ENCODE peak calls at places on chromosomes 4 and X, in seven cellular contexts. O, K, U, X, E, I and F are unnamed samples. For H3K4me1, the result is how much of the 10 kb centered on the place peaks cover.

GRCh38 chr4:98890698-98891097 is 38.2 kb downstream of the EIF4E start:
- DNase-seq in X (no peak), E (no peak), U (no peak), O (no peak), K (no peak), I (no peak), F (no peak)

GRCh38 chr4:90990298-90990697 is 863.1 kb downstream of the CCSER1 start:
- DNase-seq in E (no peak), I (no peak), O (no peak), X (no peak), U (no peak), K (no peak), F (no peak)

GRCh38 chr4:118586357-118586790 is 98.8 kb upstream of the METTL14 start:
- DNase-seq in K (no peak), I (peak), U (no peak), X (no peak), O (no peak), E (no peak), F (no peak)

GRCh38 chr4:56728512-56728911 is 47.4 kb upstream of the HOPX start:
- DNase-seq in U (no peak), E (no peak), O (peak), X (no peak), I (peak), K (no peak), F (no peak)

GRCh38 chrX:482702-483203 is 96.0 kb upstream of the PPP2R3B start:
- DNase-seq in O (no peak), K (no peak), X (no peak), I (no peak), U (no peak), E (no peak), F (no peak)

GRCh38 chr4:25032126-25032525 is 1.4 kb upstream of the LGI2 start:
- DNase-seq in O (no peak), E (peak), X (no peak), I (peak), K (no peak), U (no peak), F (no peak)

GRCh38 chr4:40769266-40769665 is 19.5 kb downstream of the NSUN7 start:
- DNase-seq in X (no peak), O (no peak), K (no peak), E (no peak), U (no peak), I (no peak), F (no peak)

GRCh38 chrX:131046596-131046995 is 11.6 kb upstream of the ARHGAP36 start:
- DNase-seq in I (no peak), E (no peak), K (no peak), O (no peak), U (no peak), X (no peak), F (no peak)

GRCh38 chrX:133359466-133359865 is 55.8 kb downstream of the GPC4 start:
- DNase-seq in U (no peak), X (no peak), K (no peak), O (no peak), E (no peak), I (no peak), F (no peak)

GRCh38 chrX:37423864-37424569 is 74.9 kb downstream of the PRRG1 start:
- DNase-seq in X (no peak), E (no peak), O (no peak), U (no peak), K (no peak), I (no peak), F (no peak)

GRCh38 chrX:24023972-24024664 is 2.9 kb downstream of the KLHL15 start:
- DNase-seq in O (no peak), X (peak), K (no peak), E (no peak), I (peak), U (no peak), F (no peak)

GRCh38 chr4:113328514-113328913 is 279.1 kb downstream of the ANK2 start:
- DNase-seq in X (peak), U (no peak), O (no peak), I (peak), K (no peak), E (peak), F (no peak)

GRCh38 chr4:7978489-7978888 is 38.8 kb upstream of the AFAP1 start:
- DNase-seq in K (no peak), E (no peak), X (no peak), U (no peak), I (no peak), O (peak), F (no peak)

GRCh38 chrX:43940811-43941210 is 32.4 kb downstream of the NDP start:
- DNase-seq in K (no peak), E (no peak), O (no peak), I (peak), X (no peak), U (no peak), F (no peak)

GRCh38 chrX:36336746-36337145 is 417.2 kb downstream of the CFAP47 start:
- DNase-seq in E (peak), O (no peak), X (no peak), K (no peak), I (no peak), U (no peak), F (no peak)

GRCh38 chr4:94669672-94670664 is 87.8 kb upstream of the BMPR1B start:
- DNase-seq in I (no peak), U (no peak), E (no peak), O (no peak), K (no peak), X (no peak), F (no peak)

GRCh38 chr4:78602334-78602733 is 50.8 kb downstream of the ANXA3 start:
- DNase-seq in K (no peak), X (no peak), O (no peak), I (no peak), E (no peak), U (no peak), F (no peak)

GRCh38 chr4:6328526-6328925 is 58.9 kb downstream of the WFS1 start:
- DNase-seq in O (no peak), U (no peak), E (no peak), I (no peak), X (no peak), K (no peak), F (no peak)

GRCh38 chr4:185520119-185520518 is 15.2 kb downstream of the PDLIM3 start:
- DNase-seq in K (no peak), O (no peak), X (no peak), I (no peak), E (no peak), U (no peak), F (no peak)

GRCh38 chr4:15202481-15202880 is 200.2 kb downstream of the CPEB2 start:
- DNase-seq in I (peak), O (no peak), U (no peak), E (no peak), K (no peak), X (no peak), F (no peak)

GRCh38 chrX:48505481-48505880 is 3.3 kb upstream of the PORCN start:
- DNase-seq in I (no peak), O (no peak), E (no peak), X (no peak), U (no peak), K (no peak), F (no peak)

GRCh38 chr4:89497517-89498308 is 190.1 kb upstream of the GPRIN3 start:
- DNase-seq in I (no peak), X (no peak), U (no peak), O (no peak), K (no peak), E (no peak), F (no peak)

GRCh38 chr4:138851626-138852443 is 163.7 kb upstream of the NOCT start:
- DNase-seq in K (no peak), O (no peak), X (no peak), I (peak), U (no peak), E (no peak), F (no peak)

GRCh38 chrX:105609530-105609929 is 212.8 kb upstream of the NRK start:
- DNase-seq in U (no peak), X (no peak), O (no peak), E (no peak), K (no peak), I (no peak), F (no peak)

GRCh38 chr4:161403781-161404180 is 760.0 kb downstream of the FSTL5 start:
- DNase-seq in K (no peak), U (no peak), X (no peak), O (no peak), I (no peak), E (no peak), F (no peak)

GRCh38 chrX:28595346-28595745 is 8.1 kb downstream of the IL1RAPL1 start:
- DNase-seq in O (no peak), K (no peak), I (no peak), E (no peak), U (no peak), X (no peak), F (no peak)

GRCh38 chr4:99763635-99764101 is 53.0 kb upstream of the DAPP1 start:
- DNase-seq in E (no peak), X (no peak), O (no peak), I (peak), K (no peak), U (no peak), F (no peak)

GRCh38 chr4:159105761-159106243 is 2.9 kb downstream of the RAPGEF2 start:
- DNase-seq in X (no peak), E (no peak), U (no peak), I (peak), K (no peak), O (no peak), F (no peak)

GRCh38 chr4:173192375-173193162 is 24.0 kb downstream of the GALNT7 start:
- DNase-seq in X (no peak), U (no peak), E (no peak), O (no peak), K (no peak), I (no peak), F (no peak)

GRCh38 chr4:138736362-138736761 is 279.2 kb upstream of the NOCT start:
- DNase-seq in K (no peak), U (no peak), I (peak), X (no peak), E (no peak), O (no peak), F (no peak)

GRCh38 chr4:26069218-26069617 is 155.2 kb downstream of the SMIM20 start:
- DNase-seq in X (peak), O (no peak), U (no peak), E (peak), I (peak), K (no peak), F (no peak)

GRCh38 chr4:1349359-1350168 is 2.6 kb downstream of the UVSSA start:
- DNase-seq in I (no peak), K (peak), X (no peak), E (no peak), U (no peak), O (no peak), F (no peak)

GRCh38 chr4:148649669-148650331 is 207.6 kb upstream of the NR3C2 start:
- DNase-seq in X (no peak), O (no peak), I (peak), U (no peak), K (no peak), E (no peak), F (no peak)

GRCh38 chr4:101418055-101418454 is 70.7 kb upstream of the PPP3CA start:
- DNase-seq in O (peak), I (no peak), X (no peak), U (peak), E (no peak), K (no peak), F (peak)

GRCh38 chr4:10659251-10659650 is 25.3 kb downstream of the CLNK start:
- DNase-seq in K (no peak), I (no peak), U (no peak), O (no peak), X (no peak), E (no peak), F (no peak)

GRCh38 chr4:111228396-111228795 is 605.5 kb upstream of the PITX2 start:
- DNase-seq in E (no peak), X (no peak), U (no peak), K (no peak), I (peak), O (no peak), F (no peak)

GRCh38 chr4:86993909-86994672 is 59.3 kb downstream of the AFF1 start:
- DNase-seq in E (no peak), X (peak), U (no peak), I (no peak), O (no peak), K (no peak), F (no peak)
- H3K4me1 ChIP-seq in E (under half), X (half or more), U (under half), I (under half), O (under half), K (under half), F (under half)

GRCh38 chr4:152634110-152634760 is 45.6 kb downstream of the TMEM154 start:
- DNase-seq in O (no peak), I (peak), X (no peak), E (no peak), K (no peak), U (no peak), F (no peak)

GRCh38 chr4:152630361-152630760 is 49.4 kb downstream of the TMEM154 start:
- DNase-seq in U (no peak), E (no peak), O (no peak), K (no peak), I (no peak), X (no peak), F (no peak)

GRCh38 chr4:152633118-152633517 is 46.7 kb downstream of the TMEM154 start:
- DNase-seq in E (peak), I (no peak), K (no peak), U (no peak), X (no peak), O (no peak), F (no peak)

GRCh38 chr4:152640058-152640921 is 39.5 kb downstream of the TMEM154 start:
- DNase-seq in O (no peak), I (peak), K (no peak), X (peak), U (no peak), E (peak), F (no peak)

GRCh38 chr4:152635876-152636275 is 43.9 kb downstream of the TMEM154 start:
- DNase-seq in I (no peak), K (no peak), X (no peak), E (no peak), U (no peak), O (no peak), F (no peak)
- H3K4me1 ChIP-seq in I (under half), K (under half), X (half or more), E (under half), U (under half), O (under half), F (under half)

DNA sequence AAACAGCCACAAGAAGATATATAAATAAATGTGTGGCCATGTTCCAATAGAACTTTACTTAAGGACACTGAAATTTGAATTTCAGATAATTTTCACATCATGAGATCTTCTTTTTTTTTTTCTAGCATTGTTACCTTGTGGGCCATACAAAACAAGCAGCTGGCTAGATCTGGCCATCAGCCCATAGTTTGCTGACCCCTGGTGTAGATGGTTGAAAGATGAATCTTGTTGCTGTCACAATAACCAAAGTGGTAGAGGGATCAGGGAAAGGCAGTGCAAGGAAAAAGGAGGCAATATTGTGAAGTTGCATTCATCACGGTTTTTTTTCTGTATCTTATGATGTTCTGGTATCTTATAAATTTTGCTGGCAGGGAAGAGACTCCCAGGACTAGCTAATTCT is 46.6 kb downstream of the RASGEF1B start:
- DNase-seq in U (no peak), E (no peak), O (no peak), K (no peak), I (no peak), X (no peak), F (no peak)
- H3K4me1 ChIP-seq in U (under half), E (under half), O (under half), K (under half), I (under half), X (under half), F (under half)

GRCh38 chrX:19684265-19684664 is 169.0 kb upstream of the MAP3K15 start:
- DNase-seq in X (no peak), U (no peak), I (no peak), E (no peak), O (no peak), K (no peak), F (no peak)
- H3K4me1 ChIP-seq in X (under half), U (under half), I (under half), E (under half), O (under half), K (under half), F (under half)